ENCODE peak calls at places on chromosomes 11 and 22, in eight cellular contexts. K is pancreas; N is GM13976; W is stimulated activated CD4-positive, alpha-beta T cell treated with anti-CD3 and anti-CD28 coated beads, Interleukin-12 subunit alpha, Interleukin-12 subunit beta, amount 100 ng/mL, for 4 hours; U is activated T-cell treated with anti-CD3 and anti-CD28 coated beads for 1 hour; D is pulmonary artery endothelial cell; X is fibroblast of lung; Y is mesendoderm. F is an unnamed sample.

GRCh38 chr11:67641302-67642147 is 2.0 kb upstream of the TBX10 start:
- DNase-seq in K (no peak), N (no peak), W (no peak), U (no peak), D (no peak), X (no peak), Y (no peak), F (no peak)

GRCh38 chr11:35747638-35748037 is 85.1 kb downstream of the TRIM44 start:
- DNase-seq in K (peak), N (no peak), W (no peak), U (no peak), D (no peak), X (no peak), Y (no peak), F (no peak)

GRCh38 chr11:78815631-78816232 is 241.1 kb upstream of the NARS2 start:
- DNase-seq in K (no peak), N (no peak), W (no peak), U (no peak), D (no peak), X (no peak), Y (no peak), F (no peak)

GRCh38 chr11:27085115-27085514 is 44.5 kb downstream of the BBOX1 start:
- DNase-seq in K (no peak), N (no peak), W (no peak), U (no peak), D (no peak), X (no peak), Y (no peak), F (no peak)

GRCh38 chr11:95863486-95864140 is 60.3 kb downstream of the MTMR2 start:
- DNase-seq in K (no peak), N (no peak), W (no peak), U (no peak), D (no peak), X (peak), Y (no peak), F (peak)

GRCh38 chr22:46583571-46583970 is 36.6 kb upstream of the GRAMD4 start:
- DNase-seq in K (no peak), N (no peak), W (no peak), U (no peak), D (no peak), X (no peak), Y (no peak), F (no peak)

GRCh38 chr11:27373392-27373791 is 10.4 kb upstream of the CCDC34 start:
- DNase-seq in K (no peak), N (no peak), W (no peak), U (no peak), D (no peak), X (no peak), Y (no peak), F (no peak)

GRCh38 chr11:134574947-134575346 is 162.9 kb upstream of the B3GAT1 start:
- DNase-seq in K (no peak), N (no peak), W (no peak), U (no peak), D (no peak), X (no peak), Y (no peak), F (no peak)

GRCh38 chr11:70604630-70605520 is 206.5 kb downstream of the CTTN start:
- DNase-seq in K (no peak), N (no peak), W (no peak), U (no peak), D (no peak), X (no peak), Y (no peak), F (no peak)

GRCh38 chr11:110857885-110858555 is 145.8 kb upstream of the ARHGAP20 start:
- DNase-seq in K (no peak), N (no peak), W (no peak), U (no peak), D (no peak), X (peak), Y (no peak), F (peak)

GRCh38 chr22:32700186-32700882 is 101.2 kb upstream of the TIMP3 start:
- DNase-seq in K (no peak), N (no peak), W (no peak), U (no peak), D (no peak), X (peak), Y (peak), F (no peak)

GRCh38 chr22:31192513-31192912 is 19.6 kb upstream of the LIMK2 start:
- DNase-seq in K (no peak), N (no peak), W (no peak), U (no peak), D (no peak), X (peak), Y (peak), F (no peak)

GRCh38 chr22:32249231-32249630 is 5.9 kb downstream of the SLC5A4 start:
- DNase-seq in K (no peak), N (no peak), W (no peak), U (no peak), D (no peak), X (no peak), Y (no peak), F (no peak)

GRCh38 chr11:12506502-12506921 is 129.1 kb downstream of the PARVA start:
- DNase-seq in K (no peak), N (no peak), W (no peak), U (no peak), D (no peak), X (peak), Y (no peak), F (no peak)

GRCh38 chr11:25449100-25449499 is 882.8 kb upstream of the ANO3 start:
- DNase-seq in K (no peak), N (no peak), W (no peak), U (no peak), D (no peak), X (no peak), Y (no peak), F (no peak)

GRCh38 chr11:63907808-63908530 is 9.0 kb downstream of the RCOR2 start:
- DNase-seq in K (no peak), N (no peak), W (no peak), U (no peak), D (no peak), X (no peak), Y (peak), F (no peak)

GRCh38 chr22:21802056-21802455 is 65.4 kb downstream of the MAPK1 start:
- DNase-seq in K (no peak), N (no peak), W (no peak), U (no peak), D (no peak), X (no peak), Y (no peak), F (peak)

GRCh38 chr22:36339171-36340065 is 48.3 kb downstream of the MYH9 start:
- DNase-seq in K (no peak), N (no peak), W (no peak), U (no peak), D (no peak), X (peak), Y (no peak), F (peak)

GRCh38 chr11:12280838-12281565 is 96.4 kb upstream of the PARVA start:
- DNase-seq in K (no peak), N (peak), W (peak), U (no peak), D (no peak), X (no peak), Y (no peak), F (no peak)

GRCh38 chr11:126815111-126815510 is 185.5 kb downstream of the KIRREL3 start:
- DNase-seq in K (no peak), N (no peak), W (no peak), U (no peak), D (no peak), X (no peak), Y (no peak), F (peak)

GRCh38 chr11:61028135-61028729 is 56.8 kb downstream of the CD6 start:
- DNase-seq in K (no peak), N (no peak), W (peak), U (peak), D (no peak), X (no peak), Y (no peak), F (peak)

GRCh38 chr11:10452211-10452767 is 2.8 kb upstream of the AMPD3 start:
- DNase-seq in K (no peak), N (peak), W (no peak), U (no peak), D (no peak), X (no peak), Y (no peak), F (peak)

GRCh38 chr11:81098471-81098870 is 1635.2 kb downstream of the FAM181B start:
- DNase-seq in K (no peak), N (no peak), W (no peak), U (no peak), D (no peak), X (no peak), Y (no peak), F (no peak)

GRCh38 chr11:124812876-124813275 is 12.7 kb upstream of the MSANTD2 start:
- DNase-seq in K (no peak), N (no peak), W (no peak), U (no peak), D (no peak), X (no peak), Y (no peak), F (no peak)

GRCh38 chr11:57776101-57776511 is 14.5 kb downstream of the CTNND1 start:
- DNase-seq in K (no peak), N (no peak), W (no peak), U (no peak), D (peak), X (no peak), Y (peak), F (no peak)

GRCh38 chr11:96778272-96778671 is 388.5 kb downstream of the JRKL start:
- DNase-seq in K (no peak), N (no peak), W (no peak), U (no peak), D (no peak), X (no peak), Y (peak), F (no peak)

GRCh38 chr11:65766535-65766934 is 14.2 kb downstream of the AP5B1 start:
- DNase-seq in K (no peak), N (no peak), W (no peak), U (no peak), D (no peak), X (peak), Y (no peak), F (no peak)

GRCh38 chr11:117900720-117901440 is 24.4 kb upstream of the FXYD6 start:
- DNase-seq in K (no peak), N (no peak), W (no peak), U (no peak), D (no peak), X (no peak), Y (no peak), F (no peak)

GRCh38 chr11:129372609-129373488 is 2.8 kb upstream of the BARX2 start:
- DNase-seq in K (no peak), N (peak), W (no peak), U (no peak), D (no peak), X (no peak), Y (peak), F (no peak)

GRCh38 chr11:118634435-118635236 is 27.2 kb downstream of the PHLDB1 start:
- DNase-seq in K (peak), N (no peak), W (no peak), U (no peak), D (no peak), X (peak), Y (peak), F (peak)

GRCh38 chr11:129960216-129961214 is 42.1 kb downstream of the PRDM10 start:
- DNase-seq in K (no peak), N (peak), W (no peak), U (no peak), D (no peak), X (peak), Y (no peak), F (peak)

GRCh38 chr11:44680982-44681597 is 45.7 kb upstream of the TSPAN18 start:
- DNase-seq in K (no peak), N (no peak), W (peak), U (peak), D (no peak), X (no peak), Y (peak), F (peak)

GRCh38 chr11:77191823-77192495 is 63.9 kb downstream of the MYO7A start:
- DNase-seq in K (peak), N (peak), W (peak), U (peak), D (no peak), X (peak), Y (peak), F (peak)

GRCh38 chr11:77167111-77167626 is 39.1 kb downstream of the MYO7A start:
- DNase-seq in K (no peak), N (no peak), W (no peak), U (no peak), D (no peak), X (no peak), Y (peak), F (no peak)

GRCh38 chr11:10261821-10262220 is 32.2 kb downstream of the SBF2 start:
- DNase-seq in K (no peak), N (no peak), W (no peak), U (no peak), D (no peak), X (peak), Y (no peak), F (no peak)

GRCh38 chr22:31288496-31289235 is 3.6 kb downstream of the PIK3IP1 start:
- DNase-seq in K (no peak), N (no peak), W (no peak), U (no peak), D (no peak), X (no peak), Y (no peak), F (no peak)

GRCh38 chr11:105979997-105980703 is 41.9 kb downstream of the MSANTD4 start:
- DNase-seq in K (no peak), N (no peak), W (no peak), U (no peak), D (no peak), X (no peak), Y (no peak), F (no peak)